ENCODE peak calls at places on chromosomes 13 and 19, in ten cellular contexts. H is tibial artery; M is ovary; Y is upper lobe of left lung; Q is kidney epithelial cell; T is pancreas; N is fibroblast of the aortic adventitia; V is CD8-positive, alpha-beta memory T cell; J is AG10803; E is H7. S is an unnamed sample.

GRCh38 chr19:27777726-27778125 is 1435.2 kb downstream of the UQCRFS1 start:
- DNase-seq in H (no peak), Q (no peak), M (no peak), N (no peak), E (no peak), J (no peak), V (no peak), Y (no peak), T (no peak), S (no peak)

GRCh38 chr13:69706807-69707206 is 400.8 kb upstream of the ATXN8OS start:
- DNase-seq in Q (no peak), H (no peak), Y (no peak), N (no peak), V (no peak), E (no peak), J (no peak), M (no peak), T (no peak), S (no peak)

GRCh38 chr13:65787087-65787486 is 1443.0 kb downstream of the PCDH9 start:
- DNase-seq in V (no peak), T (no peak), H (no peak), E (no peak), Y (no peak), Q (no peak), N (peak), J (peak), M (no peak), S (no peak)

GRCh38 chr19:14118165-14119051 is 846 bp upstream of the PRKACA start:
- DNase-seq in Q (peak), J (peak), E (no peak), Y (no peak), N (peak), V (peak), M (peak), H (peak), T (peak), S (peak)

GRCh38 chr13:59038824-59039223 is 1124.9 kb downstream of the DIAPH3 start:
- DNase-seq in J (no peak), Q (peak), Y (no peak), V (no peak), H (no peak), M (no peak), E (no peak), N (no peak), T (no peak), S (peak)

GRCh38 chr13:113981201-113981605 is 7.3 kb upstream of the C13orf46 start:
- DNase-seq in Y (peak), M (peak), E (no peak), N (no peak), V (no peak), T (peak), J (no peak), H (no peak), Q (peak), S (no peak)

GRCh38 chr19:29076161-29076560 is 136.8 kb downstream of the UQCRFS1 start:
- DNase-seq in T (no peak), N (no peak), V (no peak), H (no peak), J (no peak), Q (no peak), M (no peak), E (no peak), Y (peak), S (no peak)

GRCh38 chr13:66071018-66071417 is 1159.1 kb downstream of the PCDH9 start:
- DNase-seq in E (no peak), Q (no peak), T (no peak), V (no peak), H (no peak), M (no peak), Y (no peak), J (no peak), N (no peak), S (no peak)

GRCh38 chr13:110921695-110922094 is 6.8 kb upstream of the ANKRD10 start:
- DNase-seq in V (no peak), J (no peak), E (peak), N (no peak), Y (no peak), T (no peak), H (no peak), M (no peak), Q (no peak), S (no peak)

GRCh38 chr19:934865-935422 is 9.1 kb downstream of the ARID3A start:
- DNase-seq in J (peak), V (no peak), H (peak), E (no peak), Y (peak), Q (no peak), N (peak), M (peak), T (peak), S (no peak)

GRCh38 chr13:29958476-29958875 is 108.1 kb upstream of the UBL3 start:
- DNase-seq in E (no peak), M (no peak), V (no peak), J (no peak), N (no peak), H (no peak), Y (no peak), Q (no peak), T (no peak), S (no peak)

GRCh38 chr19:16373079-16373478 is 48.5 kb downstream of the KLF2 start:
- DNase-seq in M (peak), N (no peak), T (no peak), Y (no peak), V (no peak), H (no peak), Q (no peak), J (no peak), E (no peak), S (no peak)

GRCh38 chr13:85985791-85986190 is 186.6 kb upstream of the SLITRK6 start:
- DNase-seq in E (no peak), N (peak), T (no peak), Q (no peak), M (no peak), H (no peak), V (no peak), Y (no peak), J (no peak), S (no peak)

GRCh38 chr19:16457195-16457953 is 14.4 kb downstream of the EPS15L1 start:
- DNase-seq in E (peak), T (no peak), N (peak), Q (no peak), M (peak), J (peak), V (no peak), H (peak), Y (no peak), S (no peak)

GRCh38 chr19:7870571-7871279 is 3.5 kb downstream of the PRR36 start:
- DNase-seq in Q (no peak), V (peak), N (peak), Y (no peak), H (no peak), M (peak), J (no peak), E (peak), T (peak), S (no peak)

GRCh38 chr13:45411631-45412030 is 6.5 kb downstream of the SLC25A30 start:
- DNase-seq in E (no peak), N (no peak), Q (no peak), Y (no peak), H (no peak), M (no peak), V (no peak), T (no peak), J (no peak), S (no peak)

GRCh38 chr19:13005253-13005652 is 10.0 kb downstream of the NFIX start:
- DNase-seq in M (no peak), E (no peak), Y (no peak), Q (no peak), H (no peak), T (no peak), J (no peak), N (no peak), V (no peak), S (no peak)

GRCh38 chr13:113776231-113777125 is 17.5 kb downstream of the TMEM255B start:
- DNase-seq in Q (no peak), T (no peak), E (peak), H (no peak), V (no peak), M (peak), Y (no peak), J (no peak), N (no peak), S (no peak)

GRCh38 chr19:39218230-39219007 is 14.4 kb upstream of the SYCN start:
- DNase-seq in V (no peak), Q (no peak), N (no peak), E (no peak), T (no peak), J (no peak), H (no peak), Y (no peak), M (no peak), S (no peak)

GRCh38 chr13:111640476-111640875 is 320.0 kb downstream of the TEX29 start:
- DNase-seq in T (no peak), J (no peak), H (no peak), E (no peak), N (no peak), V (no peak), M (no peak), Q (no peak), Y (no peak), S (no peak)

GRCh38 chr13:73168993-73169401 is 110.2 kb downstream of the KLF5 start:
- DNase-seq in J (no peak), M (no peak), T (no peak), N (peak), V (no peak), Y (no peak), Q (no peak), H (no peak), E (no peak), S (no peak)

GRCh38 chr13:32378012-32378411 is 49.9 kb downstream of the N4BP2L1 start:
- DNase-seq in N (peak), T (no peak), H (no peak), V (no peak), E (no peak), Y (no peak), Q (no peak), M (no peak), J (no peak), S (no peak)

GRCh38 chr13:95552539-95553270 is at the start of gene CLDN10:
- DNase-seq in N (no peak), Q (no peak), M (no peak), J (no peak), H (no peak), V (no peak), E (peak), T (peak), Y (peak), S (no peak)

GRCh38 chr13:51246411-51247298 is 24.5 kb downstream of the FAM124A start:
- DNase-seq in Q (peak), Y (peak), M (no peak), T (no peak), J (no peak), V (no peak), E (peak), N (no peak), H (no peak), S (no peak)

GRCh38 chr13:25214371-25215252 is 42.5 kb upstream of the AMER2 start:
- DNase-seq in E (no peak), M (peak), N (peak), Q (no peak), J (peak), H (peak), Y (no peak), T (no peak), V (no peak), S (no peak)

DNA sequence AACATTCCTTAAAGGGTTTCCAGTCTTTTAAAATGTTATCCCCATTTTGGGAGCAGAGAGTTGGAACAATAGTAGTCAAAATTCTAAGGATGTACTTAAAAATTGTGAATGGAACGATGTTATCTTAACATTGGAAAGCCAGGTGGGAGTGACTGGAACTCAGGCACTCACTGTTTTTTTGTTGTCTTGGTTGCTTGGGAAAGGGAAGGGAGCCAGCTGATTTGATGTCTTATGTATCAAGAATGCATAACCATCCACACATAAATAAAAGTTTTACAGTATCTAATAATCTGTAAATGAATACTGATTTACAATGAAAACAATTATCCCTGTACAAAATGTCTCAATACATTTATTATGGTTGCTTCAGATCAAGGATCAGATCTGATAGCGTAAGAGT is 88.7 kb downstream of the SLC10A2 start:
- DNase-seq in T (no peak), J (no peak), Q (no peak), V (no peak), H (no peak), E (no peak), Y (no peak), M (no peak), N (no peak), S (no peak)
- H3K4me3 ChIP-seq in T (no peak), J (no peak), Q (no peak), V (no peak), H (no peak), E (no peak), Y (no peak), M (no peak), N (no peak), S (no peak)

DNA sequence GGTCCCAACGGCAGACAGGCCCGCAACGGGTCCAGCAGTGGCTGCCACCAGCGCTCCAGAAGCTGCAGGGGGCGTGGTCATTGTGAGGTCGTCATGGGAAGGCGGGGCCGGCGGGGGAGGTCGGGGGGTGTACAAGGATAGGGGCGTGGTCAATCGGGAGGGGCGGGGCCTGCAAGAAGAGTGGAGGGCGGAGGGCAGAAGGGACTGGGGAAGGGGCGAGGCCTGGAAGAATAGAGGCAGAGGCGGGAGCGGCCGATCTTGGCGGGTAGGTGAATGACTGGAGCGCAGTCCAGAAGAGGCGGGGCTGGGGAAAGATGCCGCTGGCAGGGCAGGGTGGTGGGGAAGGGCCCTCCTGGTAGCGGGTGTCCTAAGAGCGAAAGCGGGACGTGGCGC is 4.3 kb downstream of the FUZ start:
- DNase-seq in T (peak), Q (peak), V (peak), M (peak), J (peak), Y (peak), H (peak), N (peak), E (peak), S (peak)
- H3K4me3 ChIP-seq in T (peak), Q (peak), V (peak), M (peak), J (peak), Y (peak), H (peak), N (peak), E (peak), S (peak)

DNA sequence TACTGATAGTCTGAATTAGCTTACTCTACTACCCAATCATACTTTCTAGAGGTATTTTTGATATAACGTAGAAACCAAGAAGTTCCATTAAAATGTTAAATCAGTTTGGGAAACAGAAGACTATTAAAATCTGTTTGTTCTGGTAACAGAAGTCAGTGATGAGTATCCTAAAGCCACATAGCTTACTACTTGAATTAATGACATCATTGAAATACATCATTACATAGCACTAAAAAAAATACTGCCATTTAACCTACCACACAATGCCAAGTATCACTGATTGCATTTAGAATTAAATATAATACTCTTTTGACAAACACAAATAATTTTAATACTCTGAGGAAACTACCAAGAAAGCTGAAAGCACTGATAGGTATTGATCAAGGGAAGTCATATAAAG is 5.4 kb downstream of the MRPS31 start:
- DNase-seq in Q (no peak), Y (no peak), J (no peak), V (no peak), N (no peak), E (no peak), H (no peak), M (no peak), T (no peak), S (no peak)
- H3K4me3 ChIP-seq in Q (no peak), Y (no peak), J (no peak), V (no peak), N (no peak), E (no peak), H (no peak), M (no peak), T (no peak), S (no peak)

DNA sequence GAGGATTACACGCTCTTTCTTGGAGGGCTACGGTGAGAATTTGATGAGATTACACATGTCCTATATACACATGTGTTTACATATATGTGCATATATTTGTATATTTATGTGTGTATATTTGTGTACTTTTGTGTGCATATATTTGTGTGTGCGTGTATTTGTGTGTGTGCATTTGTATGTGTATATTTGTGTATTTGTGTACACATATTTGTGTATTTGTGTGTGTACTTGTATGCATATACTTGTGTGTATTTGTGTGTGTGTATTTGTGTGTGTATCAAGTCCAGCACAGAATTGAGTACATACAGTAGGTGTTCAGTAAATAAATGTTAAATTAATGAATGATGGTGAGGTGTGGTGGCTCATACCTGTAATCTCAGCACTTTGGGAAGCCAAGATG is 1.8 kb downstream of the TMEM143 start:
- DNase-seq in H (no peak), T (no peak), Y (no peak), V (no peak), J (no peak), Q (no peak), N (no peak), E (no peak), M (no peak), S (no peak)
- H3K4me3 ChIP-seq in H (no peak), T (no peak), Y (no peak), V (no peak), J (no peak), Q (no peak), N (no peak), E (no peak), M (no peak), S (no peak)

DNA sequence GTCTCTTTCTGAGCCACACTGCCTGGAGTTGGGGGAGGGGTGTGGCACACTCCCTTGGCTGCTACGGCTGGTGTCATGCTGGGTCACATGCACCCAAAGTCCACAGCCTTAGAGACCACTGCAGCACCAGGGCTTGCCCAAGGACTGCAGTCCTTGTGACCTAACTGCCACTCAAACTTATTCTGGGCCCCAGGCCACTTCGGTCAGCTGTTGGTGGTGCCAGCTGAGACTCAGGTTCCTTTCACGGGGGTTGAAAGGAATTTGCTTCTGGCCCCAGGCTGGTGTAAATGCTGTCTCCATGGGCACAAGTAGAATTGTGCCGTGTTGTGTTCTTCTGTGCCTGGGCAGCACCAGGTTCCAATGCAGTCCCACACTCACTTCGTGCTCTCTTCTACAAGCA is 9.5 kb upstream of the VN1R1 start:
- DNase-seq in V (no peak), Y (no peak), T (no peak), N (no peak), E (no peak), J (no peak), Q (no peak), M (no peak), H (no peak), S (no peak)
- H3K4me3 ChIP-seq in V (no peak), Y (no peak), T (no peak), N (no peak), E (no peak), J (no peak), Q (no peak), M (no peak), H (no peak), S (no peak)

DNA sequence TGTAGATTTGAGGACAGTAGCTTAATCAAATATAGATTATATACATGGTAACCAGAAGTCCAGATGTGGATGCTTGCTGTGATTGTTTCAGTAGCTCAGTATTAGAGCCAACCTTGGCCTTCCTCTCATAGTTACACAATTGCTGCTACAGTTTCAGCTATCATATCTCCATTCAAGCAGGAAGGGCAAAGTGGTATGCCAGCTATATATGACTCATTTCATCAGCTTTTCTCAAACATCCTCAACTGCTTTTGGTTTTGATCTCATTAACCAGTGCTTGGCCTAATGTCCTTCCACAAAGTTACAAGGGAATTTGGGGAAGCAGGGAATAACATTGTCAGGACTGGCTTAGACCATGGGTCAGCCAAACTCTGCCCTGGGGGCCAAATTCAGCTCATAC is 73.0 kb upstream of the MAB21L1 start:
- DNase-seq in N (peak), Q (peak), H (no peak), V (no peak), Y (no peak), E (no peak), M (no peak), T (no peak), J (peak), S (peak)
- H3K4me3 ChIP-seq in N (no peak), Q (no peak), H (no peak), V (no peak), Y (no peak), E (no peak), M (no peak), T (no peak), J (no peak), S (no peak)

GRCh38 chr19:42283248-42284065 is 14.4 kb downstream of the CIC start:
- DNase-seq in Y (peak), Q (no peak), M (peak), N (peak), T (peak), E (peak), H (peak), J (peak), V (peak), S (peak)

GRCh38 chr19:42284066-42284501 is 15.0 kb downstream of the CIC start:
- DNase-seq in M (peak), H (no peak), T (peak), E (peak), N (peak), J (peak), V (peak), Y (peak), Q (no peak), S (no peak)

GRCh38 chr19:42282036-42282762 is 13.1 kb downstream of the CIC start:
- DNase-seq in T (no peak), Q (no peak), N (peak), E (no peak), J (no peak), V (no peak), M (peak), Y (no peak), H (no peak), S (no peak)

GRCh38 chr19:42281175-42282035 is 12.4 kb downstream of the CIC start:
- DNase-seq in V (no peak), T (peak), E (peak), Q (no peak), M (peak), J (peak), Y (peak), H (peak), N (peak), S (no peak)

GRCh38 chr19:42282810-42283247 is 13.8 kb downstream of the CIC start:
- DNase-seq in Y (no peak), J (no peak), H (no peak), N (no peak), M (no peak), V (no peak), E (no peak), Q (no peak), T (no peak), S (no peak)
- H3K4me3 ChIP-seq in Y (peak), J (peak), H (peak), N (peak), M (no peak), V (peak), E (peak), Q (no peak), T (no peak), S (no peak)

S was measured in brain microvascular endothelial cell.